ENCODE peak calls at places on chromosomes 5 and 9, in eight cellular contexts. G is lower lobe of right lung; O is hepatocyte; I is adrenal gland; H is CD8-positive, alpha-beta T cell; B is astrocyte; S is neuronal stem cell; N is CD4-positive, CD25-positive, alpha-beta regulatory T cell. E is an unnamed sample.

GRCh38 chr5:72720205-72720604 is 96.3 kb upstream of the TNPO1 start:
- DNase-seq in S (no peak), I (peak; percentile 18), B (no peak), N (no peak), G (no peak), O (no peak), H (no peak), E (peak; percentile 47)

GRCh38 chr5:65032250-65032649 is 263.5 kb downstream of the CWC27 start:
- DNase-seq in G (no peak), O (no peak), I (no peak), N (no peak), H (no peak), B (peak; percentile 97), S (no peak), E (no peak)

GRCh38 chr9:80968611-80969010 is 720.7 kb downstream of the TLE1 start:
- DNase-seq in B (peak; percentile 88), S (no peak), G (no peak), I (no peak), O (no peak), H (no peak), N (no peak), E (no peak)

GRCh38 chr5:74337252-74338100 is 303.1 kb downstream of the ENC1 start:
- DNase-seq in O (no peak), I (no peak), B (no peak), H (no peak), S (no peak), N (no peak), G (no peak), E (no peak)

GRCh38 chr9:33082538-33083326 is 6.3 kb upstream of the SMU1 start:
- DNase-seq in I (no peak), N (no peak), O (no peak), S (no peak), G (peak; percentile 57), B (no peak), H (no peak), E (no peak)

GRCh38 chr5:66617223-66617861 is 21.1 kb downstream of the MAST4 start:
- DNase-seq in N (no peak), I (no peak), O (no peak), G (no peak), S (no peak), B (no peak), H (no peak), E (no peak)

GRCh38 chr5:74075900-74076484 is 450.0 kb downstream of the ARHGEF28 start:
- DNase-seq in B (no peak), H (no peak), G (no peak), S (no peak), N (no peak), I (no peak), O (no peak), E (no peak)

GRCh38 chr9:86773437-86773836 is 173.9 kb downstream of the GAS1 start:
- DNase-seq in G (no peak), H (no peak), B (no peak), I (no peak), O (no peak), S (no peak), N (no peak), E (no peak)

GRCh38 chr5:174839196-174839595 is 114.8 kb downstream of the MSX2 start:
- DNase-seq in B (no peak), H (no peak), S (no peak), N (no peak), G (no peak), O (no peak), I (no peak), E (no peak)

GRCh38 chr5:172274951-172275753 is 8.4 kb downstream of the UBTD2 start:
- DNase-seq in H (peak; percentile 15), G (no peak), B (peak; percentile 17), I (no peak), N (peak; percentile 20), O (no peak), S (no peak), E (no peak)

GRCh38 chr5:157172408-157172807 is 6.3 kb upstream of the GARIN3 start:
- DNase-seq in H (peak; percentile 40), B (no peak), S (no peak), I (no peak), G (no peak), N (peak; percentile 67), O (no peak), E (no peak)

GRCh38 chr9:15909297-15909696 is 356.5 kb downstream of the CCDC171 start:
- DNase-seq in O (peak; percentile 3), G (no peak), B (peak; percentile 63), I (no peak), N (no peak), H (no peak), S (no peak), E (no peak)

GRCh38 chr5:35876454-35876853 is 19.8 kb downstream of the IL7R start:
- DNase-seq in O (no peak), I (no peak), N (no peak), H (no peak), S (no peak), G (no peak), B (no peak), E (no peak)

GRCh38 chr9:118882674-118883073 is 486.6 kb downstream of the BRINP1 start:
- DNase-seq in O (no peak), S (no peak), G (no peak), I (no peak), B (peak; percentile 85), H (no peak), N (no peak), E (no peak)

GRCh38 chr5:26553079-26553478 is 485.3 kb downstream of the CDH9 start:
- DNase-seq in H (no peak), I (no peak), B (peak; percentile 39), G (no peak), O (no peak), N (no peak), S (peak; percentile 67), E (no peak)

GRCh38 chr9:69174645-69175487 is 789 bp downstream of the TJP2 start:
- DNase-seq in I (peak; percentile 77), O (peak; percentile 76), G (no peak), B (peak; percentile 99), H (no peak), N (peak; percentile 10), S (no peak), E (peak; percentile 25)

GRCh38 chr5:40071870-40072269 is 607.8 kb upstream of the PTGER4 start:
- DNase-seq in G (no peak), I (no peak), S (no peak), O (no peak), B (peak; percentile 6), N (no peak), H (no peak), E (no peak)

GRCh38 chr9:135825435-135826187 is 81.7 kb downstream of the CAMSAP1 start:
- DNase-seq in H (no peak), I (no peak), S (no peak), B (no peak), G (no peak), O (no peak), N (no peak), E (no peak)
- H3K4me3 ChIP-seq in H (no peak overlapping the region), I (no peak overlapping the region), S (no peak overlapping the region), B (no peak overlapping the region), G (no peak overlapping the region), O (no peak overlapping the region), N (no peak overlapping the region), E (no peak overlapping the region)

GRCh38 chr5:91820874-91821273 is 437.8 kb upstream of the ARRDC3 start:
- DNase-seq in N (no peak), I (no peak), S (no peak), G (no peak), H (no peak), B (no peak), O (no peak), E (no peak)
- H3K27ac ChIP-seq in N (no peak overlapping the region), I (no peak overlapping the region), S (no peak overlapping the region), G (no peak overlapping the region), H (no peak overlapping the region), B (no peak overlapping the region), O (no peak overlapping the region), E (no peak overlapping the region)

GRCh38 chr5:14145356-14146334 is 2.5 kb downstream of the TRIO start:
- DNase-seq in N (no peak), S (no peak), I (no peak), G (no peak), H (no peak), B (peak; percentile 77), O (no peak), E (no peak)
- H3K4me1 ChIP-seq in N (peaks cover 24% of the 10 kb centered on the region), S (peaks cover 41% of the 10 kb centered on the region), I (peaks cover 29% of the 10 kb centered on the region), G (peaks cover 59% of the 10 kb centered on the region), H (peaks cover 13% of the 10 kb centered on the region), B (peaks cover 57% of the 10 kb centered on the region), O (peaks cover 37% of the 10 kb centered on the region), E (peaks cover 50% of the 10 kb centered on the region)

DNA sequence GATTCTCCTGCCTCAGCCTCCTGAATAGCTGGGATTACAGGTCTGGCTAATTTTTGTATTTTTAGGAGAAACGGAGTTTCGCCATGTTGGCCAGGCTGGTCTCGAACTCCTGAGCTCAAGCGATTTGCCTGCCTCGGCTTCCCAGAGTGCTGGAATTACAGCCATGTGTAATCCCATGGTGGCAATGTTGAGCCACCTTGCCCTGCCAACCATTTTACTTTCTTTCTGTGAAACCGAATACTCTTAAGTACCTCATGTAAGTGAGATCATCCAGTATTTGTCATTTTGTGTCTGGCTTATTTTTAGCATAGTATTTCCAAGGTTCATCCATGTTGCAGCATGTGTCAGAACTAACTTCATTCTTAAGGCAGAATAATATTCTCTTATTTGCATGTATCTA is 8.2 kb downstream of the PRRC2B start:
- DNase-seq in S (no peak), I (peak; percentile 51), H (no peak), G (no peak), O (no peak), B (peak; percentile 79), N (no peak), E (no peak)
- H3K4me3 ChIP-seq in S (no peak overlapping the region), I (no peak overlapping the region), H (no peak overlapping the region), G (no peak overlapping the region), O (no peak overlapping the region), B (peak overlapping the region; percentile 40), N (no peak overlapping the region), E (no peak overlapping the region)

GRCh38 chr9:129558551-129559505 is 62.1 kb downstream of the C9orf50 start:
- DNase-seq in I (no peak), G (no peak), O (peak; percentile 81), N (no peak), S (no peak), H (no peak), B (no peak), E (peak; percentile 43)

GRCh38 chr9:129562917-129563316 is 58.0 kb downstream of the C9orf50 start:
- DNase-seq in B (no peak), O (no peak), H (no peak), N (no peak), S (no peak), I (no peak), G (no peak), E (no peak)

GRCh38 chr9:129561594-129562281 is 59.2 kb downstream of the C9orf50 start:
- DNase-seq in H (no peak), N (no peak), I (peak; percentile 48), S (no peak), O (no peak), B (no peak), G (peak; percentile 72), E (peak; percentile 21)

GRCh38 chr9:129559506-129559881 is 61.4 kb downstream of the C9orf50 start:
- DNase-seq in B (no peak), S (no peak), N (no peak), G (no peak), O (no peak), I (no peak), H (no peak), E (no peak)

DNA sequence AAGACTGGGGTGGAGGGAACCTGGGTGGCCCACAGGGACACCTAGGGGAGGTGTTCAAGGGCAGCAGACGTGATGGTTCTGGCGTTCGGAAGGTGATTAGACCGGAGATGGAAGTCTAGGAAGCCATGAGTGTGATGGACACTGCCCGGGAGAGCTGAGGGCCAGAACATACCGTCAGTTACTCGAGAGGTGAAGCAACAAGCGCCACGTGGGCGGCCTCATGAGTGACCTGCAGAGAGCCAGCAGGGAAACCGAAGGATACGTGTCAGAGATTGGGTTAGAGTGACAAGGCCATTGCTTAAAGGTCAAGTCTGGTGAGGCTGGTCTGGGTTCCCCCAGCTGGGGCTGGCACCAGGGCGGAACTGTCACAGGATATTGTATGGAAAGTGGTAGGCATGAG is 60.1 kb downstream of the C9orf50 start:
- DNase-seq in O (no peak), S (no peak), H (no peak), B (no peak), G (no peak), N (no peak), I (peak; percentile 72), E (no peak)
- H3K27ac ChIP-seq in O (no peak overlapping the region), S (no peak overlapping the region), H (no peak overlapping the region), B (no peak overlapping the region), G (no peak overlapping the region), N (no peak overlapping the region), I (no peak overlapping the region), E (no peak overlapping the region)